ENCODE peak calls at places on chromosome 18, in nine cellular contexts. X is NCI-H2081; L is head of caudate nucleus; Z is activated naive CD4-positive, alpha-beta T cell treated with Interleukin-2 at 50 U/mL for 16 hours; W is CD4-positive, alpha-beta memory T cell; H is NCI-H2227 treated with DMSO at 0.1 percent for 48 hours; S is fibroblast of pulmonary artery; P is IMR-90; A is stimulated activated CD4-positive, alpha-beta T cell treated with anti-CD3 and anti-CD28 coated beads, TNF-alpha, amount 100 ng/mL, for 4 hours. E is an unnamed sample.

GRCh38 chr18:59752666-59753065 is 55.4 kb upstream of the CCBE1 start:
- DNase-seq in S (no peak), A (no peak), Z (no peak), W (no peak), X (no peak), L (no peak), H (no peak), P (no peak), E (no peak)

GRCh38 chr18:55089595-55089994 is 130.3 kb upstream of the CCDC68 start:
- DNase-seq in A (no peak), H (no peak), P (peak), L (no peak), W (no peak), Z (no peak), S (no peak), X (no peak), E (no peak)

GRCh38 chr18:3498705-3499451 is 48.9 kb downstream of the TGIF1 start:
- DNase-seq in W (no peak), P (peak), H (no peak), S (peak), L (peak), X (peak), A (no peak), Z (peak), E (no peak)

GRCh38 chr18:22507055-22507454 is 89.3 kb upstream of the CTAGE1 start:
- DNase-seq in A (no peak), L (no peak), X (no peak), W (no peak), H (no peak), S (no peak), P (no peak), Z (no peak), E (no peak)

GRCh38 chr18:499351-500229 is 911 bp downstream of the COLEC12 start:
- DNase-seq in Z (no peak), L (no peak), H (no peak), W (no peak), X (no peak), S (peak), A (no peak), P (peak), E (no peak)

GRCh38 chr18:76519156-76519549 is 24.1 kb upstream of the ZNF516 start:
- DNase-seq in Z (no peak), A (no peak), W (no peak), P (no peak), L (no peak), H (peak), X (peak), S (peak), E (no peak)

GRCh38 chr18:41720226-41720625 is 234.8 kb upstream of the PIK3C3 start:
- DNase-seq in L (no peak), A (no peak), X (no peak), P (no peak), W (no peak), H (no peak), Z (no peak), S (peak), E (no peak)

GRCh38 chr18:46899274-46899948 is 17.9 kb downstream of the PIAS2 start:
- DNase-seq in Z (no peak), X (no peak), A (no peak), S (no peak), L (no peak), W (no peak), H (no peak), P (peak), E (no peak)

GRCh38 chr18:79868811-79869541 is 71.2 kb downstream of the KCNG2 start:
- DNase-seq in W (no peak), A (no peak), Z (no peak), L (no peak), X (no peak), S (no peak), H (no peak), P (no peak), E (no peak)

GRCh38 chr18:78972385-78972918 is 7.2 kb upstream of the SALL3 start:
- DNase-seq in X (no peak), Z (no peak), L (no peak), P (no peak), H (no peak), W (no peak), A (no peak), S (no peak), E (no peak)

GRCh38 chr18:79816092-79816491 is 18.4 kb downstream of the KCNG2 start:
- DNase-seq in L (no peak), P (no peak), X (no peak), W (no peak), S (no peak), H (no peak), A (no peak), Z (no peak), E (no peak)

GRCh38 chr18:63683152-63683551 is 19.6 kb upstream of the SERPINB11 start:
- DNase-seq in S (peak), P (peak), X (no peak), Z (no peak), L (no peak), H (no peak), A (no peak), W (no peak), E (no peak)

GRCh38 chr18:21761471-21762115 is 21.0 kb downstream of the MIB1 start:
- DNase-seq in X (no peak), P (no peak), L (no peak), A (no peak), H (no peak), S (no peak), W (no peak), Z (no peak), E (no peak)

GRCh38 chr18:23317975-23318675 is 135.0 kb upstream of the RIOK3 start:
- DNase-seq in W (no peak), S (peak), X (no peak), L (no peak), Z (no peak), P (peak), H (no peak), A (no peak), E (no peak)

GRCh38 chr18:8142131-8142711 is 467.0 kb upstream of the RAB12 start:
- DNase-seq in Z (no peak), L (no peak), S (peak), W (no peak), X (no peak), P (peak), H (no peak), A (no peak), E (no peak)

GRCh38 chr18:52313213-52313612 is 26.8 kb upstream of the DCC start:
- DNase-seq in H (no peak), L (no peak), A (no peak), X (no peak), P (no peak), W (no peak), S (no peak), Z (no peak), E (no peak)

GRCh38 chr18:63604791-63605567 is 17.8 kb downstream of the SERPINB13 start:
- DNase-seq in P (peak), L (no peak), X (peak), Z (no peak), W (no peak), H (no peak), S (no peak), A (no peak), E (no peak)

GRCh38 chr18:22999212-22999611 is 66.1 kb downstream of the RBBP8 start:
- DNase-seq in W (no peak), X (no peak), L (no peak), S (peak), H (no peak), Z (no peak), A (no peak), P (peak), E (no peak)

GRCh38 chr18:36247036-36247435 is 50.5 kb upstream of the FHOD3 start:
- DNase-seq in X (no peak), W (no peak), P (peak), A (no peak), H (no peak), Z (no peak), L (no peak), S (no peak), E (no peak)

GRCh38 chr18:78080761-78081160 is 831.1 kb downstream of the GALR1 start:
- DNase-seq in A (no peak), L (no peak), P (no peak), W (no peak), X (no peak), S (no peak), Z (no peak), H (no peak), E (no peak)

GRCh38 chr18:25005602-25006375 is 346.2 kb downstream of the ZNF521 start:
- DNase-seq in H (no peak), P (peak), Z (no peak), W (no peak), S (peak), L (no peak), A (no peak), X (no peak), E (no peak)

GRCh38 chr18:63073481-63073880 is 246.1 kb downstream of the BCL2 start:
- DNase-seq in H (no peak), X (no peak), A (no peak), S (no peak), L (no peak), Z (no peak), W (no peak), P (no peak), E (no peak)

GRCh38 chr18:44695503-44695902 is 14.8 kb downstream of the SETBP1 start:
- DNase-seq in H (no peak), W (no peak), X (no peak), P (no peak), Z (no peak), S (no peak), L (no peak), A (no peak), E (no peak)

GRCh38 chr18:3710712-3711269 is 260.8 kb downstream of the TGIF1 start:
- DNase-seq in S (no peak), P (no peak), L (no peak), X (no peak), A (no peak), W (no peak), H (no peak), Z (no peak), E (no peak)

GRCh38 chr18:74013955-74014354 is 133.7 kb downstream of the FBXO15 start:
- DNase-seq in W (no peak), Z (no peak), S (peak), H (no peak), P (peak), A (no peak), L (no peak), X (no peak), E (no peak)

GRCh38 chr18:59395226-59396175 is 36.4 kb upstream of the LMAN1 start:
- DNase-seq in A (no peak), H (no peak), Z (no peak), L (no peak), X (no peak), P (no peak), S (no peak), W (no peak), E (no peak)

GRCh38 chr18:5475252-5475651 is 68.5 kb downstream of the EPB41L3 start:
- DNase-seq in L (no peak), Z (no peak), X (peak), S (peak), H (no peak), P (no peak), A (no peak), W (no peak), E (no peak)

GRCh38 chr18:33821503-33821902 is 243.5 kb downstream of the ASXL3 start:
- DNase-seq in Z (no peak), A (no peak), P (peak), L (no peak), S (peak), X (no peak), W (no peak), H (no peak), E (no peak)

GRCh38 chr18:42426496-42427015 is 471.5 kb downstream of the PIK3C3 start:
- DNase-seq in P (no peak), W (no peak), Z (no peak), A (no peak), S (no peak), L (peak), H (no peak), X (no peak), E (no peak)

GRCh38 chr18:32760391-32760790 is 12.4 kb downstream of the KLHL14 start:
- DNase-seq in H (no peak), L (no peak), W (no peak), X (no peak), Z (no peak), P (no peak), S (no peak), A (no peak), E (no peak)

GRCh38 chr18:11751305-11752115 is 62.4 kb downstream of the GNAL start:
- DNase-seq in P (no peak), S (no peak), H (peak), X (no peak), L (peak), A (no peak), W (no peak), Z (no peak), E (no peak)

GRCh38 chr18:26869640-26870039 is 4.1 kb upstream of the AQP4 start:
- DNase-seq in L (no peak), H (no peak), X (no peak), Z (no peak), S (no peak), A (no peak), W (no peak), P (no peak), E (no peak)

GRCh38 chr18:48801728-48802542 is 148.8 kb downstream of the SMAD7 start:
- DNase-seq in H (no peak), W (no peak), A (no peak), Z (no peak), L (no peak), P (no peak), X (no peak), S (no peak), E (no peak)

GRCh38 chr18:79680100-79680879 is 687 bp downstream of the CTDP1 start:
- DNase-seq in S (peak), Z (peak), A (no peak), H (peak), P (peak), W (peak), X (peak), L (no peak), E (no peak)

GRCh38 chr18:67608909-67609308 is 92.4 kb upstream of the DSEL start:
- DNase-seq in Z (no peak), L (no peak), W (no peak), X (no peak), P (peak), H (no peak), A (no peak), S (peak), E (no peak)